ENCODE peak calls at places on chromosomes 16 and 17, in ten cellular contexts. V is neuronal stem cell; S is RCC 7860; Y is OCI-LY7; I is fibroblast of the aortic adventitia; A is AG04450; Z is mammary epithelial cell; H is GM12878; U is stimulated activated CD4-positive, alpha-beta T cell treated with anti-CD3 and anti-CD28 coated beads, TNF-alpha, amount 100 ng/mL, for 48 hours; K is activated CD8-positive, alpha-beta memory T cell treated with anti-CD3 and anti-CD28 coated beads for 4 hours. L is an unnamed sample.

GRCh38 chr17:64504769-64505319 is 1.2 kb downstream of the DDX5 start:
- DNase-seq in V (no peak), H (no peak), K (no peak), A (no peak), U (no peak), Y (no peak), Z (no peak), S (no peak), I (peak), L (no peak)

GRCh38 chr17:60473788-60474187 is 51.5 kb downstream of the CHCT1 start:
- DNase-seq in V (no peak), K (no peak), U (no peak), H (no peak), S (no peak), Z (no peak), I (peak), A (no peak), Y (no peak), L (no peak)

GRCh38 chr17:7889166-7889584 is 586 bp downstream of the CHD3 start:
- DNase-seq in V (peak), S (peak), I (peak), Y (no peak), H (no peak), A (peak), U (no peak), Z (peak), K (no peak), L (no peak)

GRCh38 chr17:8133941-8134340 is 10.0 kb upstream of the HES7 start:
- DNase-seq in K (no peak), I (no peak), U (no peak), H (no peak), S (no peak), Z (no peak), V (no peak), A (no peak), Y (no peak), L (no peak)

GRCh38 chr17:10109146-10109545 is 89.3 kb downstream of the GAS7 start:
- DNase-seq in U (no peak), S (no peak), Y (no peak), V (no peak), Z (no peak), K (no peak), A (no peak), I (no peak), H (no peak), L (no peak)

GRCh38 chr17:35373532-35373983 is at the start of gene SLFN11:
- DNase-seq in Z (no peak), I (peak), U (peak), Y (no peak), H (peak), S (peak), V (no peak), K (peak), A (peak), L (peak)

GRCh38 chr16:88619859-88620655 is 18.3 kb upstream of the IL17C start:
- DNase-seq in A (peak), K (peak), H (no peak), S (no peak), U (no peak), I (no peak), V (no peak), Y (no peak), Z (no peak), L (no peak)

GRCh38 chr17:10048951-10049350 is 143.9 kb upstream of the RCVRN start:
- DNase-seq in Y (no peak), Z (no peak), U (no peak), H (no peak), S (no peak), A (no peak), I (no peak), V (no peak), K (no peak), L (no peak)

GRCh38 chr16:12600116-12600515 is 203.6 kb downstream of the CPPED1 start:
- DNase-seq in S (no peak), Z (no peak), K (no peak), A (no peak), V (no peak), I (no peak), Y (no peak), U (no peak), H (no peak), L (no peak)

GRCh38 chr17:57941384-57942370 is 13.5 kb downstream of the CUEDC1 start:
- DNase-seq in H (no peak), I (no peak), Z (no peak), S (no peak), U (no peak), K (no peak), V (no peak), A (no peak), Y (no peak), L (no peak)

GRCh38 chr16:77579283-77579985 is 142.9 kb upstream of the NUDT7 start:
- DNase-seq in A (no peak), V (no peak), U (no peak), K (no peak), Z (no peak), I (no peak), S (no peak), Y (no peak), H (no peak), L (no peak)

GRCh38 chr17:78724544-78724943 is 57.5 kb downstream of the CYTH1 start:
- DNase-seq in A (no peak), I (no peak), V (no peak), Z (no peak), S (no peak), H (no peak), K (no peak), Y (no peak), U (no peak), L (no peak)

GRCh38 chr16:72935896-72936295 is 112.0 kb downstream of the ZFHX3 start:
- DNase-seq in I (peak), S (no peak), A (no peak), K (no peak), U (no peak), Z (no peak), H (no peak), Y (no peak), V (no peak), L (no peak)

GRCh38 chr17:32998893-32999240 is 7.2 kb downstream of the SPACA3 start:
- DNase-seq in Y (no peak), H (no peak), Z (peak), S (peak), A (no peak), V (no peak), I (peak), K (no peak), U (no peak), L (no peak)

GRCh38 chr16:26186221-26186620 is 494.5 kb downstream of the HS3ST4 start:
- DNase-seq in V (no peak), I (no peak), U (no peak), K (no peak), A (no peak), S (no peak), H (no peak), Y (no peak), Z (no peak), L (no peak)

GRCh38 chr16:89324056-89325010 is 106.8 kb downstream of the ZNF778 start:
- DNase-seq in A (no peak), U (peak), K (no peak), S (peak), H (peak), V (no peak), Z (no peak), I (peak), Y (no peak), L (peak)

GRCh38 chr17:64778367-64779290 is 116.5 kb upstream of the SMURF2 start:
- DNase-seq in Z (no peak), V (no peak), H (no peak), K (no peak), U (no peak), I (no peak), A (no peak), Y (peak), S (no peak), L (no peak)

GRCh38 chr17:27733771-27734170 is 66.6 kb downstream of the NOS2 start:
- DNase-seq in U (no peak), S (no peak), A (no peak), Z (no peak), V (no peak), K (no peak), H (no peak), I (no peak), Y (no peak), L (no peak)

GRCh38 chr17:21169496-21169895 is 42.7 kb downstream of the DHRS7B start:
- DNase-seq in S (no peak), V (no peak), Z (no peak), K (no peak), Y (no peak), H (no peak), I (no peak), A (no peak), U (no peak), L (no peak)

GRCh38 chr16:76910931-76911330 is 280.1 kb upstream of the MON1B start:
- DNase-seq in I (peak), A (peak), U (no peak), K (no peak), V (no peak), H (no peak), Z (peak), S (peak), Y (no peak), L (no peak)

GRCh38 chr16:15608398-15609285 is 34.3 kb downstream of the MARF1 start:
- DNase-seq in V (no peak), Y (no peak), Z (no peak), I (peak), K (no peak), H (no peak), A (peak), U (no peak), S (no peak), L (no peak)

GRCh38 chr17:79905832-79906231 is 66.6 kb upstream of the CBX4 start:
- DNase-seq in I (no peak), S (peak), U (no peak), K (no peak), A (no peak), H (no peak), V (no peak), Y (no peak), Z (no peak), L (no peak)

GRCh38 chr17:17899486-17899885 is 62.7 kb upstream of the SREBF1 start:
- DNase-seq in U (no peak), S (no peak), V (no peak), H (no peak), Z (no peak), A (no peak), K (no peak), I (no peak), Y (no peak), L (no peak)

GRCh38 chr16:19284207-19284606 is 1.3 kb upstream of the CLEC19A start:
- DNase-seq in H (no peak), S (peak), K (no peak), V (no peak), A (no peak), U (no peak), Y (no peak), I (no peak), Z (peak), L (no peak)

GRCh38 chr17:835263-835662 is 53.1 kb downstream of the MRM3 start:
- DNase-seq in K (no peak), I (peak), U (no peak), A (peak), H (no peak), Y (no peak), Z (peak), S (peak), V (no peak), L (no peak)

GRCh38 chr17:59287452-59287851 is 44.0 kb upstream of the YPEL2 start:
- DNase-seq in Z (peak), H (no peak), I (peak), Y (peak), U (no peak), S (no peak), K (no peak), A (no peak), V (no peak), L (no peak)

GRCh38 chr16:76461836-76462235 is 184.6 kb downstream of the CNTNAP4 start:
- DNase-seq in S (no peak), U (no peak), Y (no peak), H (no peak), V (no peak), Z (no peak), I (no peak), K (no peak), A (no peak), L (no peak)

GRCh38 chr17:77323413-77324171 is 182.8 kb downstream of the SEC14L1 start:
- DNase-seq in Y (peak), U (no peak), Z (no peak), K (no peak), S (peak), V (no peak), I (peak), H (no peak), A (no peak), L (no peak)

GRCh38 chr16:87086156-87086555 is 231.0 kb downstream of the C16orf95 start:
- DNase-seq in I (peak), K (no peak), S (peak), Z (no peak), U (no peak), A (no peak), Y (no peak), H (no peak), V (no peak), L (no peak)

GRCh38 chr16:89195521-89196171 is 4.7 kb downstream of the SLC22A31 start:
- DNase-seq in U (no peak), K (no peak), Y (no peak), V (no peak), S (no peak), A (no peak), Z (no peak), H (no peak), I (no peak), L (no peak)

GRCh38 chr17:43701318-43701743 is 39.6 kb upstream of the MEOX1 start:
- DNase-seq in S (peak), K (peak), H (peak), U (peak), Y (no peak), Z (peak), V (no peak), A (no peak), I (no peak), L (peak)